ENCODE peak calls at places on chromosomes 4 and X, in seven cellular contexts. One of them, this sample, is unnamed.

GRCh38 chrX:137215467-137215866 is 181.7 kb upstream of the GPR101 start:
- DNase-seq in Caco-2: no peak
- DNase-seq in CD8-positive, alpha-beta T cell: no peak
- DNase-seq in kidney: no peak
- DNase-seq in adipocyte: no peak
- DNase-seq in SK-N-SH: no peak
- DNase-seq in neural progenitor cell: no peak
- DNase-seq in this sample: no peak

GRCh38 chr4:40992472-40993298 is 221.7 kb downstream of the APBB2 start:
- DNase-seq in SK-N-SH: no peak
- DNase-seq in adipocyte: no peak
- DNase-seq in CD8-positive, alpha-beta T cell: no peak
- DNase-seq in neural progenitor cell: no peak
- DNase-seq in kidney: no peak
- DNase-seq in Caco-2: no peak
- DNase-seq in this sample: no peak

GRCh38 chr4:623914-624626 is 1.3 kb upstream of the PDE6B start:
- DNase-seq in Caco-2: peak; percentile 8
- DNase-seq in SK-N-SH: no peak
- DNase-seq in adipocyte: no peak
- DNase-seq in kidney: no peak
- DNase-seq in CD8-positive, alpha-beta T cell: no peak
- DNase-seq in neural progenitor cell: peak; percentile 1
- DNase-seq in this sample: no peak

GRCh38 chr4:48718818-48719465 is 61.1 kb downstream of the FRYL start:
- DNase-seq in kidney: no peak
- DNase-seq in Caco-2: peak; percentile 38
- DNase-seq in CD8-positive, alpha-beta T cell: no peak
- DNase-seq in neural progenitor cell: no peak
- DNase-seq in SK-N-SH: no peak
- DNase-seq in adipocyte: no peak
- DNase-seq in this sample: no peak

GRCh38 chr4:153649572-153649991 is 34.5 kb upstream of the TLR2 start:
- DNase-seq in neural progenitor cell: peak; percentile 67
- DNase-seq in SK-N-SH: no peak
- DNase-seq in kidney: no peak
- DNase-seq in Caco-2: no peak
- DNase-seq in adipocyte: peak; percentile 43
- DNase-seq in CD8-positive, alpha-beta T cell: no peak
- DNase-seq in this sample: no peak

GRCh38 chrX:79375340-79375739 is 8.2 kb upstream of the ITM2A start:
- DNase-seq in neural progenitor cell: no peak
- DNase-seq in CD8-positive, alpha-beta T cell: no peak
- DNase-seq in SK-N-SH: no peak
- DNase-seq in kidney: no peak
- DNase-seq in Caco-2: no peak
- DNase-seq in adipocyte: no peak
- DNase-seq in this sample: no peak

GRCh38 chrX:72540318-72540717 is 32.3 kb downstream of the HDAC8 start:
- DNase-seq in neural progenitor cell: no peak
- DNase-seq in Caco-2: no peak
- DNase-seq in SK-N-SH: peak; percentile 42
- DNase-seq in CD8-positive, alpha-beta T cell: no peak
- DNase-seq in adipocyte: peak; percentile 51
- DNase-seq in kidney: no peak
- DNase-seq in this sample: no peak

GRCh38 chr4:184396001-184396400 is 78.3 kb downstream of the IRF2 start:
- DNase-seq in kidney: no peak
- DNase-seq in neural progenitor cell: no peak
- DNase-seq in Caco-2: no peak
- DNase-seq in SK-N-SH: no peak
- DNase-seq in adipocyte: peak; percentile 44
- DNase-seq in CD8-positive, alpha-beta T cell: no peak
- DNase-seq in this sample: no peak

GRCh38 chr4:185682236-185682635 is 129.8 kb downstream of the SORBS2 start:
- DNase-seq in neural progenitor cell: no peak
- DNase-seq in SK-N-SH: no peak
- DNase-seq in kidney: no peak
- DNase-seq in CD8-positive, alpha-beta T cell: no peak
- DNase-seq in Caco-2: no peak
- DNase-seq in adipocyte: peak; percentile 51
- DNase-seq in this sample: no peak

GRCh38 chr4:42642136-42642797 is 14.6 kb downstream of the ATP8A1 start:
- DNase-seq in SK-N-SH: no peak
- DNase-seq in CD8-positive, alpha-beta T cell: no peak
- DNase-seq in adipocyte: no peak
- DNase-seq in neural progenitor cell: no peak
- DNase-seq in Caco-2: no peak
- DNase-seq in kidney: no peak
- DNase-seq in this sample: no peak
- H3K4me1 ChIP-seq in SK-N-SH: no peaks in the 10 kb centered on the region
- H3K4me1 ChIP-seq in CD8-positive, alpha-beta T cell: peaks cover 95% of the 10 kb centered on the region
- H3K4me1 ChIP-seq in adipocyte: no peaks in the 10 kb centered on the region
- H3K4me1 ChIP-seq in neural progenitor cell: peaks cover 42% of the 10 kb centered on the region
- H3K4me1 ChIP-seq in Caco-2: peaks cover 38% of the 10 kb centered on the region
- H3K4me1 ChIP-seq in kidney: no peaks in the 10 kb centered on the region
- H3K4me1 ChIP-seq in this sample: no peaks in the 10 kb centered on the region

GRCh38 chrX:53283099-53283498 is 1.7 kb upstream of the IQSEC2 start:
- DNase-seq in CD8-positive, alpha-beta T cell: no peak
- DNase-seq in neural progenitor cell: no peak
- DNase-seq in kidney: no peak
- DNase-seq in Caco-2: no peak
- DNase-seq in SK-N-SH: no peak
- DNase-seq in adipocyte: no peak
- DNase-seq in this sample: no peak
- H3K4me1 ChIP-seq in CD8-positive, alpha-beta T cell: peaks cover 15% of the 10 kb centered on the region
- H3K4me1 ChIP-seq in neural progenitor cell: peaks cover 6% of the 10 kb centered on the region
- H3K4me1 ChIP-seq in kidney: peaks cover 13% of the 10 kb centered on the region
- H3K4me1 ChIP-seq in Caco-2: peaks cover 7% of the 10 kb centered on the region
- H3K4me1 ChIP-seq in SK-N-SH: peaks cover 30% of the 10 kb centered on the region
- H3K4me1 ChIP-seq in adipocyte: peaks cover 45% of the 10 kb centered on the region
- H3K4me1 ChIP-seq in this sample: no peaks in the 10 kb centered on the region

DNA sequence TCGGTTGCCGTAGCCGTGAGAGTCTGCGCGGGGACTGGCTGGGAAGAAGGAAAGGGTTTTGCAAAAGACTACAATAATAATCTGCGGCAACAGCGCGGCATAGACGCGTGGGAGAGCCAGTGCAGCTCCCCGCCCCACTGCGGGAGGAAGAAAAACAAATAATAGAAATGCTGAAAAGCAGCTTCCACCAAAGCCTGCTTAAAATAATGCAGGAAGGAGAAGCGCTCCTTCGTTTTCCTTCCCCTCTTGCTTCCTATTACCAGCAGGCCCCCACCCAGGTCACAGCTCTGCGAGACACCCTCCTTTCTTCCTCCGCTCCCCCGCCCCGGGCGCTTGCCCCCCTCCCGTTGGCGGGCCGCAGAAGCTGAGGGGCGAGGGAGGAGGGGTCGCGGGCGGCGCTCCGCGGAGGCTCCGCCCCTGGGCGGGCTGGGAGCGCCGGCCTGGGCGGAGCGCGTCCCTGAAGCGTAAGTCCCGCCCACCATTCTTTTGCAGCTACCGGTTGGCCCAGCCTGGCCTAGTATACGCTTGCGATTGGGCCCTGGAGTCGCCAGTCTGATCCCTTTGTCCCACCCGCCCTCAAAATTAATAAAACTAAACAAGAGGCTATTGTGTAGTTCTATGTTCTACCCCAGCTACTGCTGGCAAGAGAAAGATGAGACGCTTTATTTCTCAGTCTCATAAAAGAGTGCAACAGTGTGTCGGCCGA is 636 bp upstream of the AMOT start:
- DNase-seq in kidney: peak; percentile 94
- DNase-seq in neural progenitor cell: peak; percentile 96
- DNase-seq in SK-N-SH: peak; percentile 86
- DNase-seq in Caco-2: peak; percentile 86
- DNase-seq in adipocyte: peak; percentile 92
- DNase-seq in CD8-positive, alpha-beta T cell: peak; percentile 46
- DNase-seq in this sample: peak; percentile 89
- H3K4me1 ChIP-seq in kidney: peaks cover under 1% of the 10 kb centered on the region
- H3K4me1 ChIP-seq in neural progenitor cell: peaks cover 55% of the 10 kb centered on the region
- H3K4me1 ChIP-seq in SK-N-SH: no peaks in the 10 kb centered on the region
- H3K4me1 ChIP-seq in Caco-2: peaks cover 25% of the 10 kb centered on the region
- H3K4me1 ChIP-seq in adipocyte: no peaks in the 10 kb centered on the region
- H3K4me1 ChIP-seq in CD8-positive, alpha-beta T cell: peaks cover 5% of the 10 kb centered on the region
- H3K4me1 ChIP-seq in this sample: no peaks in the 10 kb centered on the region

GRCh38 chr4:54096563-54096962 is 3.4 kb upstream of the GSX2 start:
- DNase-seq in neural progenitor cell: peak; percentile 5
- DNase-seq in kidney: no peak
- DNase-seq in Caco-2: no peak
- DNase-seq in adipocyte: no peak
- DNase-seq in SK-N-SH: no peak
- DNase-seq in CD8-positive, alpha-beta T cell: no peak
- DNase-seq in this sample: no peak
- H3K4me1 ChIP-seq in neural progenitor cell: peaks cover 55% of the 10 kb centered on the region
- H3K4me1 ChIP-seq in kidney: peaks cover 5% of the 10 kb centered on the region
- H3K4me1 ChIP-seq in Caco-2: peaks cover 9% of the 10 kb centered on the region
- H3K4me1 ChIP-seq in adipocyte: peaks cover 17% of the 10 kb centered on the region
- H3K4me1 ChIP-seq in SK-N-SH: no peaks in the 10 kb centered on the region
- H3K4me1 ChIP-seq in CD8-positive, alpha-beta T cell: peaks cover 54% of the 10 kb centered on the region
- H3K4me1 ChIP-seq in this sample: no peaks in the 10 kb centered on the region